ENCODE peak calls at places on chromosome 9, in four cellular contexts. I is HepG2, Y is GM12878, Z is H1. H is an unnamed sample.

GRCh38 chr9:96222132-96222531 is 79.8 kb downstream of the HSD17B3 start:
- DNase-seq in I (no peak), Y (no peak), Z (no peak), H (peak)

GRCh38 chr9:87256973-87257372 is 240.7 kb upstream of the DAPK1 start:
- DNase-seq in I (no peak), Y (no peak), Z (no peak), H (no peak)

GRCh38 chr9:89781838-89782237 is 177.0 kb downstream of the GADD45G start:
- DNase-seq in I (no peak), Y (peak), Z (no peak), H (no peak)

GRCh38 chr9:123375725-123376132 is 19.7 kb downstream of the CRB2 start:
- DNase-seq in I (peak), Y (no peak), Z (no peak), H (no peak)

GRCh38 chr9:33372900-33373299 is 29.5 kb downstream of the AQP7 start:
- DNase-seq in I (no peak), Y (no peak), Z (no peak), H (no peak)

GRCh38 chr9:6894135-6894534 is 136.4 kb downstream of the KDM4C start:
- DNase-seq in I (no peak), Y (peak), Z (no peak), H (no peak)

GRCh38 chr9:125646222-125647100 is 60.5 kb downstream of the MAPKAP1 start:
- DNase-seq in I (no peak), Y (no peak), Z (no peak), H (peak)

GRCh38 chr9:127167560-127168326 is 45.3 kb upstream of the ANGPTL2 start:
- DNase-seq in I (no peak), Y (no peak), Z (no peak), H (no peak)

GRCh38 chr9:129394920-129395279 is 216.8 kb upstream of the IER5L start:
- DNase-seq in I (no peak), Y (no peak), Z (no peak), H (no peak)

GRCh38 chr9:94593459-94594345 is at the start of gene FBP2:
- DNase-seq in I (no peak), Y (no peak), Z (no peak), H (no peak)

GRCh38 chr9:23739753-23740152 is 86.3 kb downstream of the ELAVL2 start:
- DNase-seq in I (no peak), Y (no peak), Z (no peak), H (no peak)

GRCh38 chr9:15280647-15281046 is 26.4 kb downstream of the TTC39B start:
- DNase-seq in I (no peak), Y (no peak), Z (no peak), H (no peak)

GRCh38 chr9:31519011-31519410 is 865.4 kb upstream of the ACO1 start:
- DNase-seq in I (peak), Y (peak), Z (no peak), H (no peak)
- TF ChIP-seq TCF12 in I (no peak), Y (no peak), Z (no peak), H (no peak)

GRCh38 chr9:71719585-71719984 is 48.7 kb downstream of the CEMIP2 start:
- DNase-seq in I (no peak), Y (no peak), Z (no peak), H (no peak)
- TF ChIP-seq TCF12 in I (no peak), Y (no peak), Z (no peak), H (peak)

GRCh38 chr9:104606202-104606601 is 775 bp upstream of the OR13C2 start:
- DNase-seq in I (no peak), Y (no peak), Z (no peak), H (no peak)
- TF ChIP-seq TCF12 in I (no peak), Y (no peak), Z (no peak), H (no peak)

GRCh38 chr9:132708769-132709168 is 38.5 kb downstream of the GTF3C4 start:
- DNase-seq in I (no peak), Y (no peak), Z (no peak), H (no peak)
- TF ChIP-seq TCF12 in I (no peak), Y (no peak), Z (no peak), H (no peak)

GRCh38 chr9:107732781-107733529 is 243.4 kb upstream of the KLF4 start:
- DNase-seq in I (no peak), Y (no peak), Z (no peak), H (no peak)

GRCh38 chr9:107737610-107737986 is 248.0 kb upstream of the KLF4 start:
- DNase-seq in I (no peak), Y (no peak), Z (no peak), H (no peak)

GRCh38 chr9:107733530-107733907 is 243.9 kb upstream of the KLF4 start:
- DNase-seq in I (no peak), Y (no peak), Z (no peak), H (no peak)

GRCh38 chr9:107735821-107736220 is 246.3 kb upstream of the KLF4 start:
- DNase-seq in I (no peak), Y (no peak), Z (no peak), H (no peak)

GRCh38 chr9:107734231-107735014 is 244.9 kb upstream of the KLF4 start:
- DNase-seq in I (no peak), Y (no peak), Z (no peak), H (no peak)
- TF ChIP-seq TCF12 in I (no peak), Y (no peak), Z (no peak), H (no peak)

GRCh38 chr9:5793812-5794211 is 39.1 kb downstream of the ERMP1 start:
- DNase-seq in I (no peak), Y (no peak), Z (no peak), H (no peak)
- TF ChIP-seq TCF12 in I (no peak), Y (no peak), Z (no peak), H (no peak)